ENCODE peak calls at places on chromosomes 4 and X, in five cellular contexts. One of them, this sample, is unnamed.
A peak's percentile ranks its signal among the peaks of the same experiment; 100 is the strongest.

GRCh38 chr4:158481811-158482210 is 39.9 kb upstream of the RXFP1 start:
- DNase-seq in psoas muscle: no peak
- DNase-seq in ovary: no peak
- DNase-seq in HCT116: no peak
- DNase-seq in BE2C: no peak
- DNase-seq in this sample: no peak

GRCh38 chr4:48439988-48440387 is 43.2 kb upstream of the SLC10A4 start:
- DNase-seq in psoas muscle: no peak
- DNase-seq in ovary: no peak
- DNase-seq in HCT116: no peak
- DNase-seq in BE2C: no peak
- DNase-seq in this sample: no peak

GRCh38 chr4:25457053-25457715 is 80.1 kb downstream of the ANAPC4 start:
- DNase-seq in BE2C: no peak
- DNase-seq in psoas muscle: no peak
- DNase-seq in HCT116: no peak
- DNase-seq in ovary: no peak
- DNase-seq in this sample: no peak

GRCh38 chr4:153267915-153268694 is 63.9 kb downstream of the TRIM2 start:
- DNase-seq in HCT116: no peak
- DNase-seq in psoas muscle: no peak
- DNase-seq in BE2C: no peak
- DNase-seq in ovary: no peak
- DNase-seq in this sample: no peak

GRCh38 chrX:1086444-1087409 is 125.7 kb downstream of the CRLF2 start:
- DNase-seq in HCT116: peak; percentile 93
- DNase-seq in BE2C: no peak
- DNase-seq in psoas muscle: no peak
- DNase-seq in ovary: no peak
- DNase-seq in this sample: no peak

GRCh38 chr4:123479944-123480343 is 83.3 kb downstream of the SPRY1 start:
- DNase-seq in ovary: no peak
- DNase-seq in HCT116: no peak
- DNase-seq in psoas muscle: no peak
- DNase-seq in BE2C: no peak
- DNase-seq in this sample: no peak

GRCh38 chrX:103791826-103792458 is 15.3 kb downstream of the PLP1 start:
- DNase-seq in psoas muscle: no peak
- DNase-seq in BE2C: no peak
- DNase-seq in HCT116: no peak
- DNase-seq in ovary: no peak
- DNase-seq in this sample: no peak

GRCh38 chr4:100908540-100908939 is 390.7 kb upstream of the EMCN start:
- DNase-seq in HCT116: no peak
- DNase-seq in ovary: no peak
- DNase-seq in psoas muscle: no peak
- DNase-seq in BE2C: no peak
- DNase-seq in this sample: no peak

GRCh38 chrX:99301990-99302389 is 1108.1 kb downstream of the PCDH19 start:
- DNase-seq in ovary: no peak
- DNase-seq in HCT116: no peak
- DNase-seq in psoas muscle: no peak
- DNase-seq in BE2C: no peak
- DNase-seq in this sample: no peak

GRCh38 chr4:155908187-155909139 is 5.0 kb downstream of the TDO2 start:
- DNase-seq in HCT116: no peak
- DNase-seq in ovary: no peak
- DNase-seq in BE2C: no peak
- DNase-seq in psoas muscle: no peak
- DNase-seq in this sample: no peak

GRCh38 chrX:13742397-13743176 is 8.0 kb downstream of the OFD1 start:
- DNase-seq in BE2C: no peak
- DNase-seq in HCT116: no peak
- DNase-seq in ovary: no peak
- DNase-seq in psoas muscle: no peak
- DNase-seq in this sample: peak; percentile 31

GRCh38 chr4:155552180-155552579 is 114.5 kb upstream of the GUCY1A1 start:
- DNase-seq in BE2C: peak; percentile 77
- DNase-seq in psoas muscle: no peak
- DNase-seq in ovary: no peak
- DNase-seq in HCT116: no peak
- DNase-seq in this sample: no peak

GRCh38 chrX:67585401-67585800 is 41.6 kb downstream of the AR start:
- DNase-seq in ovary: no peak
- DNase-seq in psoas muscle: no peak
- DNase-seq in BE2C: no peak
- DNase-seq in HCT116: no peak
- DNase-seq in this sample: no peak

GRCh38 chr4:136863756-136864155 is 668.5 kb downstream of the PCDH18 start:
- DNase-seq in HCT116: peak; percentile 10
- DNase-seq in BE2C: peak; percentile 21
- DNase-seq in psoas muscle: no peak
- DNase-seq in ovary: no peak
- DNase-seq in this sample: no peak

GRCh38 chrX:19291086-19291485 is 52.6 kb upstream of the PDHA1 start:
- DNase-seq in ovary: no peak
- DNase-seq in psoas muscle: no peak
- DNase-seq in HCT116: no peak
- DNase-seq in BE2C: no peak
- DNase-seq in this sample: no peak

GRCh38 chr4:150573534-150573933 is 8.4 kb upstream of the MAB21L2 start:
- DNase-seq in psoas muscle: no peak
- DNase-seq in BE2C: no peak
- DNase-seq in HCT116: no peak
- DNase-seq in ovary: no peak
- DNase-seq in this sample: no peak

GRCh38 chr4:73139991-73140390 is 70.5 kb upstream of the COX18 start:
- DNase-seq in HCT116: no peak
- DNase-seq in psoas muscle: no peak
- DNase-seq in ovary: no peak
- DNase-seq in BE2C: no peak
- DNase-seq in this sample: no peak

GRCh38 chr4:28225005-28225404 is 1364.4 kb downstream of the STIM2 start:
- DNase-seq in BE2C: peak; percentile 14
- DNase-seq in ovary: no peak
- DNase-seq in psoas muscle: no peak
- DNase-seq in HCT116: peak; percentile 8
- DNase-seq in this sample: no peak

GRCh38 chrX:119916310-119916709 is 20.6 kb downstream of the AKAP14 start:
- DNase-seq in psoas muscle: no peak
- DNase-seq in HCT116: no peak
- DNase-seq in ovary: no peak
- DNase-seq in BE2C: no peak
- DNase-seq in this sample: no peak

GRCh38 chr4:173415885-173416658 is 17.2 kb upstream of the SCRG1 start:
- DNase-seq in ovary: no peak
- DNase-seq in HCT116: no peak
- DNase-seq in BE2C: no peak
- DNase-seq in psoas muscle: peak; percentile 41
- DNase-seq in this sample: no peak

GRCh38 chrX:119698835-119699234 is 5.9 kb upstream of the SEPTIN6 start:
- DNase-seq in HCT116: peak; percentile 47
- DNase-seq in ovary: no peak
- DNase-seq in psoas muscle: no peak
- DNase-seq in BE2C: peak; percentile 31
- DNase-seq in this sample: no peak

GRCh38 chr4:3745886-3746656 is 20.1 kb upstream of the ADRA2C start:
- DNase-seq in ovary: no peak
- DNase-seq in HCT116: peak; percentile 95
- DNase-seq in BE2C: peak; percentile 46
- DNase-seq in psoas muscle: no peak
- DNase-seq in this sample: no peak

GRCh38 chr4:107318078-107318477 is 282.0 kb upstream of the DKK2 start:
- DNase-seq in HCT116: no peak
- DNase-seq in BE2C: no peak
- DNase-seq in ovary: no peak
- DNase-seq in psoas muscle: no peak
- DNase-seq in this sample: no peak

GRCh38 chr4:26087108-26087507 is 173.1 kb downstream of the SMIM20 start:
- DNase-seq in BE2C: no peak
- DNase-seq in psoas muscle: no peak
- DNase-seq in HCT116: no peak
- DNase-seq in ovary: no peak
- DNase-seq in this sample: no peak

GRCh38 chr4:123554263-123554662 is 157.7 kb downstream of the SPRY1 start:
- DNase-seq in BE2C: no peak
- DNase-seq in HCT116: no peak
- DNase-seq in ovary: no peak
- DNase-seq in psoas muscle: no peak
- DNase-seq in this sample: no peak

GRCh38 chrX:8323356-8323755 is 141.3 kb upstream of the VCX3B start:
- DNase-seq in HCT116: no peak
- DNase-seq in psoas muscle: no peak
- DNase-seq in ovary: no peak
- DNase-seq in BE2C: no peak
- DNase-seq in this sample: no peak
- H3K27me3 ChIP-seq in HCT116: no peaks in the 10 kb centered on the region
- H3K27me3 ChIP-seq in psoas muscle: no peaks in the 10 kb centered on the region
- H3K27me3 ChIP-seq in ovary: no peaks in the 10 kb centered on the region
- H3K27me3 ChIP-seq in BE2C: no peaks in the 10 kb centered on the region
- H3K27me3 ChIP-seq in this sample: no peaks in the 10 kb centered on the region

GRCh38 chr4:18105023-18106011 is 83.8 kb upstream of the LCORL start:
- DNase-seq in ovary: no peak
- DNase-seq in psoas muscle: no peak
- DNase-seq in HCT116: no peak
- DNase-seq in BE2C: no peak
- DNase-seq in this sample: no peak

GRCh38 chr4:18109677-18110076 is 88.1 kb upstream of the LCORL start:
- DNase-seq in ovary: no peak
- DNase-seq in BE2C: no peak
- DNase-seq in psoas muscle: no peak
- DNase-seq in HCT116: no peak
- DNase-seq in this sample: no peak

GRCh38 chr4:18106620-18107019 is 85.1 kb upstream of the LCORL start:
- DNase-seq in psoas muscle: no peak
- DNase-seq in BE2C: peak; percentile 32
- DNase-seq in ovary: no peak
- DNase-seq in HCT116: no peak
- DNase-seq in this sample: peak; percentile 58

GRCh38 chr4:18100657-18101056 is 79.1 kb upstream of the LCORL start:
- DNase-seq in HCT116: no peak
- DNase-seq in BE2C: no peak
- DNase-seq in psoas muscle: no peak
- DNase-seq in ovary: no peak
- DNase-seq in this sample: no peak

GRCh38 chr4:18103876-18104275 is 82.3 kb upstream of the LCORL start:
- DNase-seq in psoas muscle: no peak
- DNase-seq in HCT116: no peak
- DNase-seq in ovary: no peak
- DNase-seq in BE2C: no peak
- DNase-seq in this sample: no peak
- H3K9me3 ChIP-seq in psoas muscle: no peaks in the 10 kb centered on the region
- H3K9me3 ChIP-seq in HCT116: no peaks in the 10 kb centered on the region
- H3K9me3 ChIP-seq in ovary: no peaks in the 10 kb centered on the region
- H3K9me3 ChIP-seq in BE2C: no peaks in the 10 kb centered on the region
- H3K9me3 ChIP-seq in this sample: no peaks in the 10 kb centered on the region

DNA sequence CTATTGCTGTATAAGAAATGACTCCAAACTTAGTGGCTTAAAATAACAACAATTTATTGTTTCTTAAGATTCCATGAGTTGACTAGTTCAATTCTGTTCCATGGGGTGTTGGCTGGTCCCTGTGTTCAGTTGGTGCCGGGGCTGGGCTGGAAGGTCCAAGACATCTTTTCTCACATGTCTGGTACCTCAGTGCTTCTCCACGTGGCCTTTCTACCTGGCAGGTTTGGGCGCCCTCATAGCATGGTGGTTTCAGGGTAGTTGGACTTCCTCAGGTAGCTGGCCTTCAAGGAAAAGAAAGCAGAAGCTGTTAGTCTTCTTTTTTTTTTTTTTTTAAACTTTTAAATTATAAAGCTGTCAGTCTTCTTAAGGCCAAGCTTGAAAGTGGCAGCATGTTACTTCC is 104.6 kb upstream of the LIMCH1 start:
- DNase-seq in ovary: no peak
- DNase-seq in psoas muscle: no peak
- DNase-seq in HCT116: no peak
- DNase-seq in BE2C: no peak
- DNase-seq in this sample: no peak
- H3K4me1 ChIP-seq in ovary: no peaks in the 10 kb centered on the region
- H3K4me1 ChIP-seq in psoas muscle: peaks cover 69% of the 10 kb centered on the region
- H3K4me1 ChIP-seq in HCT116: no peaks in the 10 kb centered on the region
- H3K4me1 ChIP-seq in BE2C: peaks cover 21% of the 10 kb centered on the region
- H3K4me1 ChIP-seq in this sample: no peaks in the 10 kb centered on the region

DNA sequence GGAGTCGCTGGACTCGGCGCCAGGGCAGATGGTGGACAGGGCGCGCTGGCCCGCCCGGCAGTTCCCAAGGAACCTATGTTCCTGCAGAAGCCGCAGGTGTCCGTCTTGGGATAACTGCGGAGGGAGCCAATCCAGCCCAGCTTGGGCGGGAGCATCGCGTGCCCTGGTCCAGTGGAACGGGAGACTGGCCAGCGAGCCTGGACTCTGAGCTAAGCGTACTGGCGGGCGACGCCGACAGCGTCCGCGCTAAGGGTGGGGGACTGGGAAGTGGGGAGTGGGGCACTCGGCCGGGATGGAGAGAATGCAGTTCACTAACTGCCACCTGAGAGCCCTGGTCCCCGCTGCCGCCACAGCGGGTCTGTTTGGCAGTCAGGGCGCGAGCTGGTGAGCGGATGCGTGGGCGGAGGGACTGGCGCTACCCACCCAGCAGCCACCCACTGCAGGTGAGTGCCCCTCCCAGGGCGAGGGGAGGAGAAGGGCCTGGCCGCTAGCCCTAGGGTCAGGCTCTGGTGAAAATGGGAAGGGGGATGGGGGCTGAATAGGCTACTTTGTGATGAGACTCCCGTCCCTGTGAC is 1.3 kb upstream of the MAMLD1 start:
- DNase-seq in HCT116: no peak
- DNase-seq in ovary: peak; percentile 57
- DNase-seq in psoas muscle: peak; percentile 19
- DNase-seq in BE2C: no peak
- DNase-seq in this sample: no peak
- H3K27me3 ChIP-seq in HCT116: no peaks in the 10 kb centered on the region
- H3K27me3 ChIP-seq in ovary: no peaks in the 10 kb centered on the region
- H3K27me3 ChIP-seq in psoas muscle: no peaks in the 10 kb centered on the region
- H3K27me3 ChIP-seq in BE2C: peaks cover 55% of the 10 kb centered on the region
- H3K27me3 ChIP-seq in this sample: no peaks in the 10 kb centered on the region